ENCODE peak calls at places on chromosomes 7 and 10, in five cellular contexts. U, W, Z, C and Y are unnamed samples.

GRCh38 chr7:38453826-38454225 is 177.3 kb downstream of the AMPH start:
- DNase-seq in U (no peak), W (no peak), Z (no peak), C (no peak), Y (no peak)

GRCh38 chr10:133117036-133117687 is 29.4 kb downstream of the ADGRA1 start:
- DNase-seq in U (no peak), W (no peak), Z (no peak), C (no peak), Y (no peak)

GRCh38 chr10:112367516-112367915 is 6.4 kb upstream of the ACSL5 start:
- DNase-seq in U (no peak), W (no peak), Z (no peak), C (no peak), Y (no peak)

GRCh38 chr10:126908225-126908624 is 3.0 kb downstream of the DOCK1 start:
- DNase-seq in U (no peak), W (no peak), Z (no peak), C (no peak), Y (no peak)

GRCh38 chr10:18401416-18402195 is 249.8 kb downstream of the NSUN6 start:
- DNase-seq in U (no peak), W (no peak), Z (no peak), C (no peak), Y (no peak)

GRCh38 chr7:158596745-158597144 is 9.1 kb upstream of the PTPRN2 start:
- DNase-seq in U (no peak), W (no peak), Z (no peak), C (no peak), Y (no peak)

GRCh38 chr7:37448057-37448636 is 517 bp downstream of the ELMO1 start:
- DNase-seq in U (no peak), W (no peak), Z (no peak), C (no peak), Y (no peak)

GRCh38 chr10:45202242-45202641 is 113.2 kb downstream of the OR13A1 start:
- DNase-seq in U (no peak), W (no peak), Z (no peak), C (no peak), Y (no peak)

GRCh38 chr10:24898501-24898900 is 53.9 kb downstream of the PRTFDC1 start:
- DNase-seq in U (no peak), W (no peak), Z (no peak), C (no peak), Y (no peak)

GRCh38 chr10:100775346-100775745 is 30.0 kb downstream of the PAX2 start:
- DNase-seq in U (no peak), W (no peak), Z (no peak), C (no peak), Y (no peak)

GRCh38 chr10:60910543-60910942 is 33.4 kb downstream of the RHOBTB1 start:
- DNase-seq in U (no peak), W (no peak), Z (peak), C (no peak), Y (no peak)

GRCh38 chr7:101488826-101489572 is 126.3 kb downstream of the COL26A1 start:
- DNase-seq in U (peak), W (no peak), Z (no peak), C (no peak), Y (no peak)

GRCh38 chr10:133286366-133286765 is 9.7 kb upstream of the ADAM8 start:
- DNase-seq in U (no peak), W (no peak), Z (no peak), C (no peak), Y (no peak)

GRCh38 chr7:139915301-139915863 is 86.3 kb downstream of the TBXAS1 start:
- DNase-seq in U (peak), W (no peak), Z (no peak), C (no peak), Y (no peak)

GRCh38 chr7:34275629-34276028 is 370.3 kb downstream of the BMPER start:
- DNase-seq in U (peak), W (no peak), Z (no peak), C (no peak), Y (no peak)

GRCh38 chr7:34282271-34282670 is 375.7 kb upstream of the NPSR1 start:
- DNase-seq in U (no peak), W (no peak), Z (no peak), C (no peak), Y (no peak)

GRCh38 chr7:34277801-34278195 is 372.5 kb downstream of the BMPER start:
- DNase-seq in U (peak), W (no peak), Z (no peak), C (no peak), Y (no peak)

GRCh38 chr7:34277016-34277800 is 371.9 kb downstream of the BMPER start:
- DNase-seq in U (peak), W (no peak), Z (no peak), C (no peak), Y (no peak)

GRCh38 chr7:34281260-34281659 is 375.9 kb downstream of the BMPER start:
- DNase-seq in U (peak), W (no peak), Z (peak), C (no peak), Y (no peak)
- H3K4me3 ChIP-seq in U (no peak), W (no peak), Z (no peak), C (no peak), Y (no peak)

GRCh38 chr7:149764481-149765398 is 8.6 kb downstream of the ZNF467 start:
- DNase-seq in U (peak), W (no peak), Z (no peak), C (no peak), Y (no peak)
- TF ChIP-seq CTCF in U (peak), W (no peak), Z (no peak), C (no peak), Y (peak)

DNA sequence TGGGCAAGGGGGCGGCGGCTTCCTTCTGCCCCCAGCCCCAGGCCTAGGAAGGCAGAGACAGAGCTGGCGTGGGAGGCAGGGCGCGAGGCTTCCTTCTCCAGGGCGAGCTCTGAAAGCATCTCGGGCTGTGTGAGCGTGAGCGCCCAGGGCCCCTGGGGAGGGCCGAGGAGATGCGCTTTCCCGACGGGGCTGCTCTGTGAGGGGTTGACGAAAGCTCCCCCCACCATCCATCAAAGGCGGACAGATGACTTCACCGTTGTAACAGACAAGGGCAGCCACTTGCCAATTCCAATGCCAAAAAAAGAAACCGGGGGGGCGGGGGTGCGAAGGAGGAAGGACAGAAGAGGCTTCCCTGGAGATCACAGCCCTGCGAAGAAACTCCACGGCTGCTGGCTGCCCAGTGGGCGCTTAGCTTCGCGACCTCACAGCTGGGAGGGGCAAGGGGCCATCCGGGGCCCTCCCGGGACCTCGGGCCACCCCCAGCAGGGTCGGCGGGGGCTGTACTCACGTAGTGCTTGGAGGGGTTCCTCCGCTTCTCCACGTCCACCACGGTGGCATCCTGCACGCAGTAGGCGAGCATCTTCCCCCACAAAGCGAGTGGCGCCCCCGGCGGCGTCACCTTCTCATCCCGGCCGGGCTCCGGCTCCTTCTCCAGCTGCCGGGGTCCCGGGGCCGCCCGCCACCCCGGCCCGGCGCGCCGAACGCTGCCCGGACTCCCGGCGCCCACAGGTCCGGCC is 521 bp downstream of the SH3PXD2A start:
- DNase-seq in U (no peak), W (peak), Z (no peak), C (no peak), Y (no peak)
- H3K4me3 ChIP-seq in U (peak), W (peak), Z (no peak), C (no peak), Y (peak)

DNA sequence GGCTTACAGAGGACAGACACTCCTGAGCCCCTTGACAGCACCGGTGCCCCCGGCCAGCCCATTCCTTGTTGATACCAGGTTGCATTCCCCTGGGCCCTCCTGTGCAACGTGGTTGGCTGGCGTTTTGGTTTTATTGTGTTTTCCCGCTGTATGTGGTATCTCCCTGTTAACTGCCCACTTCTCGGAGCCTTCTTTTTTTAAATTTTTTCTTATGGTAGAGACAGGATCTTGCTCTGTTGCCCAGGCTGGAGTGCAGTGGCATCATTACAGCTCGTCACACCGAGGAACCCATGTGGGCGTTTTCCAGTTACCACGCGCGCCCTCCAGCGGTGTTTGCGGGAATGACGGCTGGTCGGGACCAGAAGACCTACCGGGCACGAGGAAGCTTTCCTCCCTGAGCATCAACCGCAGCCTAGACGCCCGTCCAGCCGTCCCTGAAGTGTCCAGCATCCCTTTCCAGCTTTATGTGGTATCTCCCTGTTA is 16.9 kb upstream of the ZFAND2A start:
- DNase-seq in U (peak), W (peak), Z (peak), C (peak), Y (no peak)
- TF ChIP-seq CTCF in U (peak), W (peak), Z (peak), C (peak), Y (peak)